ENCODE peak calls at places on chromosomes 4 and X, in ten cellular contexts. One of them, this sample, is unnamed.

GRCh38 chr4:159117968-159118367 is 15.1 kb downstream of the RAPGEF2 start:
- DNase-seq in GM23338: no peak
- DNase-seq in fibroblast of lung: no peak
- DNase-seq in WERI-Rb-1: no peak
- DNase-seq in right lobe of liver: no peak
- DNase-seq in CD8-positive, alpha-beta T cell: no peak
- DNase-seq in osteocyte: no peak
- DNase-seq in H9: no peak
- DNase-seq in progenitor cell of endocrine pancreas: no peak
- DNase-seq in hepatocyte: no peak
- DNase-seq in this sample: no peak

GRCh38 chr4:33831667-33832066 is 2412.6 kb downstream of the ARAP2 start:
- DNase-seq in GM23338: no peak
- DNase-seq in fibroblast of lung: peak; percentile 70
- DNase-seq in WERI-Rb-1: no peak
- DNase-seq in right lobe of liver: no peak
- DNase-seq in CD8-positive, alpha-beta T cell: no peak
- DNase-seq in osteocyte: no peak
- DNase-seq in H9: no peak
- DNase-seq in progenitor cell of endocrine pancreas: no peak
- DNase-seq in hepatocyte: no peak
- DNase-seq in this sample: no peak

GRCh38 chr4:8837181-8837811 is 34.3 kb downstream of the HMX1 start:
- DNase-seq in GM23338: peak; percentile 43
- DNase-seq in fibroblast of lung: no peak
- DNase-seq in WERI-Rb-1: peak; percentile 8
- DNase-seq in right lobe of liver: no peak
- DNase-seq in CD8-positive, alpha-beta T cell: no peak
- DNase-seq in osteocyte: peak; percentile 59
- DNase-seq in H9: peak; percentile 34
- DNase-seq in progenitor cell of endocrine pancreas: no peak
- DNase-seq in hepatocyte: no peak
- DNase-seq in this sample: no peak

GRCh38 chr4:120773641-120774040 is 148.9 kb downstream of the PRDM5 start:
- DNase-seq in GM23338: no peak
- DNase-seq in fibroblast of lung: no peak
- DNase-seq in WERI-Rb-1: no peak
- DNase-seq in right lobe of liver: no peak
- DNase-seq in CD8-positive, alpha-beta T cell: no peak
- DNase-seq in osteocyte: no peak
- DNase-seq in H9: no peak
- DNase-seq in progenitor cell of endocrine pancreas: no peak
- DNase-seq in hepatocyte: no peak
- DNase-seq in this sample: no peak

GRCh38 chr4:140851032-140851636 is 94.9 kb upstream of the TBC1D9 start:
- DNase-seq in GM23338: peak; percentile 84
- DNase-seq in fibroblast of lung: peak; percentile 43
- DNase-seq in WERI-Rb-1: peak; percentile 51
- DNase-seq in right lobe of liver: no peak
- DNase-seq in CD8-positive, alpha-beta T cell: no peak
- DNase-seq in osteocyte: no peak
- DNase-seq in H9: no peak
- DNase-seq in progenitor cell of endocrine pancreas: peak; percentile 47
- DNase-seq in hepatocyte: peak; percentile 80
- DNase-seq in this sample: peak; percentile 64

GRCh38 chrX:39762266-39762841 is 335.4 kb downstream of the BCOR start:
- DNase-seq in GM23338: no peak
- DNase-seq in fibroblast of lung: peak; percentile 90
- DNase-seq in WERI-Rb-1: no peak
- DNase-seq in right lobe of liver: no peak
- DNase-seq in CD8-positive, alpha-beta T cell: no peak
- DNase-seq in osteocyte: no peak
- DNase-seq in H9: no peak
- DNase-seq in progenitor cell of endocrine pancreas: no peak
- DNase-seq in hepatocyte: peak; percentile 49
- DNase-seq in this sample: peak; percentile 36

GRCh38 chr4:104451573-104451972 is 43.1 kb downstream of the CXXC4 start:
- DNase-seq in GM23338: peak; percentile 55
- DNase-seq in fibroblast of lung: peak; percentile 33
- DNase-seq in WERI-Rb-1: peak; percentile 18
- DNase-seq in right lobe of liver: no peak
- DNase-seq in CD8-positive, alpha-beta T cell: no peak
- DNase-seq in osteocyte: no peak
- DNase-seq in H9: no peak
- DNase-seq in progenitor cell of endocrine pancreas: no peak
- DNase-seq in hepatocyte: peak; percentile 40
- DNase-seq in this sample: no peak

GRCh38 chr4:145178740-145179139 is 1.6 kb downstream of the OTUD4 start:
- DNase-seq in GM23338: no peak
- DNase-seq in fibroblast of lung: no peak
- DNase-seq in WERI-Rb-1: no peak
- DNase-seq in right lobe of liver: no peak
- DNase-seq in CD8-positive, alpha-beta T cell: no peak
- DNase-seq in osteocyte: no peak
- DNase-seq in H9: no peak
- DNase-seq in progenitor cell of endocrine pancreas: no peak
- DNase-seq in hepatocyte: no peak
- DNase-seq in this sample: no peak

GRCh38 chr4:122992111-122992510 is 69.7 kb upstream of the NUDT6 start:
- DNase-seq in GM23338: no peak
- DNase-seq in fibroblast of lung: peak; percentile 27
- DNase-seq in WERI-Rb-1: no peak
- DNase-seq in right lobe of liver: no peak
- DNase-seq in CD8-positive, alpha-beta T cell: no peak
- DNase-seq in osteocyte: no peak
- DNase-seq in H9: no peak
- DNase-seq in progenitor cell of endocrine pancreas: no peak
- DNase-seq in hepatocyte: no peak
- DNase-seq in this sample: no peak

GRCh38 chr4:118936406-118936805 is 47.8 kb downstream of the SYNPO2 start:
- DNase-seq in GM23338: no peak
- DNase-seq in fibroblast of lung: no peak
- DNase-seq in WERI-Rb-1: no peak
- DNase-seq in right lobe of liver: no peak
- DNase-seq in CD8-positive, alpha-beta T cell: no peak
- DNase-seq in osteocyte: no peak
- DNase-seq in H9: no peak
- DNase-seq in progenitor cell of endocrine pancreas: no peak
- DNase-seq in hepatocyte: no peak
- DNase-seq in this sample: no peak

GRCh38 chrX:123764967-123765871 is 32.4 kb upstream of the THOC2 start:
- DNase-seq in GM23338: peak; percentile 91
- DNase-seq in fibroblast of lung: peak; percentile 88
- DNase-seq in WERI-Rb-1: peak; percentile 91
- DNase-seq in right lobe of liver: peak; percentile 85
- DNase-seq in CD8-positive, alpha-beta T cell: peak; percentile 57
- DNase-seq in osteocyte: peak; percentile 91
- DNase-seq in H9: peak; percentile 88
- DNase-seq in progenitor cell of endocrine pancreas: peak; percentile 35
- DNase-seq in hepatocyte: peak; percentile 92
- DNase-seq in this sample: peak; percentile 87

GRCh38 chr4:173231916-173232315 is 63.3 kb downstream of the GALNT7 start:
- DNase-seq in GM23338: no peak
- DNase-seq in fibroblast of lung: peak; percentile 26
- DNase-seq in WERI-Rb-1: no peak
- DNase-seq in right lobe of liver: no peak
- DNase-seq in CD8-positive, alpha-beta T cell: no peak
- DNase-seq in osteocyte: no peak
- DNase-seq in H9: no peak
- DNase-seq in progenitor cell of endocrine pancreas: no peak
- DNase-seq in hepatocyte: peak; percentile 24
- DNase-seq in this sample: no peak

GRCh38 chr4:128228778-128229457 is 58.7 kb downstream of the PGRMC2 start:
- DNase-seq in GM23338: no peak
- DNase-seq in fibroblast of lung: no peak
- DNase-seq in WERI-Rb-1: peak; percentile 82
- DNase-seq in right lobe of liver: no peak
- DNase-seq in CD8-positive, alpha-beta T cell: no peak
- DNase-seq in osteocyte: no peak
- DNase-seq in H9: no peak
- DNase-seq in progenitor cell of endocrine pancreas: no peak
- DNase-seq in hepatocyte: no peak
- DNase-seq in this sample: no peak

GRCh38 chrX:29431895-29432294 is 783.5 kb upstream of the MAGEB2 start:
- DNase-seq in GM23338: no peak
- DNase-seq in fibroblast of lung: peak; percentile 23
- DNase-seq in WERI-Rb-1: no peak
- DNase-seq in right lobe of liver: no peak
- DNase-seq in CD8-positive, alpha-beta T cell: no peak
- DNase-seq in osteocyte: no peak
- DNase-seq in H9: no peak
- DNase-seq in progenitor cell of endocrine pancreas: no peak
- DNase-seq in hepatocyte: no peak
- DNase-seq in this sample: no peak

GRCh38 chr4:8791609-8792008 is 80.0 kb downstream of the HMX1 start:
- DNase-seq in GM23338: no peak
- DNase-seq in fibroblast of lung: no peak
- DNase-seq in WERI-Rb-1: no peak
- DNase-seq in right lobe of liver: no peak
- DNase-seq in CD8-positive, alpha-beta T cell: no peak
- DNase-seq in osteocyte: no peak
- DNase-seq in H9: no peak
- DNase-seq in progenitor cell of endocrine pancreas: no peak
- DNase-seq in hepatocyte: no peak
- DNase-seq in this sample: no peak

GRCh38 chr4:56821394-56822263 is at the start of gene SPINK2:
- DNase-seq in GM23338: peak; percentile 93
- DNase-seq in fibroblast of lung: no peak
- DNase-seq in WERI-Rb-1: peak; percentile 64
- DNase-seq in right lobe of liver: peak; percentile 57
- DNase-seq in CD8-positive, alpha-beta T cell: peak; percentile 83
- DNase-seq in osteocyte: no peak
- DNase-seq in H9: peak; percentile 95
- DNase-seq in progenitor cell of endocrine pancreas: peak; percentile 47
- DNase-seq in hepatocyte: peak; percentile 74
- DNase-seq in this sample: peak; percentile 45

GRCh38 chrX:30085571-30085970 is 129.8 kb upstream of the MAGEB2 start:
- DNase-seq in GM23338: no peak
- DNase-seq in fibroblast of lung: no peak
- DNase-seq in WERI-Rb-1: no peak
- DNase-seq in right lobe of liver: no peak
- DNase-seq in CD8-positive, alpha-beta T cell: no peak
- DNase-seq in osteocyte: no peak
- DNase-seq in H9: no peak
- DNase-seq in progenitor cell of endocrine pancreas: no peak
- DNase-seq in hepatocyte: no peak
- DNase-seq in this sample: no peak

GRCh38 chr4:8403173-8403753 is 37.3 kb downstream of the ACOX3 start:
- DNase-seq in GM23338: peak; percentile 90
- DNase-seq in fibroblast of lung: peak; percentile 61
- DNase-seq in WERI-Rb-1: peak; percentile 82
- DNase-seq in right lobe of liver: peak; percentile 83
- DNase-seq in CD8-positive, alpha-beta T cell: peak; percentile 61
- DNase-seq in osteocyte: peak; percentile 93
- DNase-seq in H9: peak; percentile 77
- DNase-seq in progenitor cell of endocrine pancreas: peak; percentile 74
- DNase-seq in hepatocyte: peak; percentile 92
- DNase-seq in this sample: peak; percentile 92

GRCh38 chrX:96861661-96862060 is 22.0 kb upstream of the RPA4 start:
- DNase-seq in GM23338: no peak
- DNase-seq in fibroblast of lung: no peak
- DNase-seq in WERI-Rb-1: no peak
- DNase-seq in right lobe of liver: no peak
- DNase-seq in CD8-positive, alpha-beta T cell: no peak
- DNase-seq in osteocyte: no peak
- DNase-seq in H9: no peak
- DNase-seq in progenitor cell of endocrine pancreas: no peak
- DNase-seq in hepatocyte: no peak
- DNase-seq in this sample: no peak
- TF ChIP-seq CTCF in GM23338: no peak
- TF ChIP-seq CTCF in fibroblast of lung: no peak
- TF ChIP-seq CTCF in WERI-Rb-1: no peak
- TF ChIP-seq CTCF in right lobe of liver: no peak
- TF ChIP-seq CTCF in CD8-positive, alpha-beta T cell: no peak
- TF ChIP-seq CTCF in osteocyte: no peak
- TF ChIP-seq CTCF in H9: no peak
- TF ChIP-seq CTCF in progenitor cell of endocrine pancreas: no peak
- TF ChIP-seq CTCF in hepatocyte: no peak
- TF ChIP-seq CTCF in this sample: no peak

DNA sequence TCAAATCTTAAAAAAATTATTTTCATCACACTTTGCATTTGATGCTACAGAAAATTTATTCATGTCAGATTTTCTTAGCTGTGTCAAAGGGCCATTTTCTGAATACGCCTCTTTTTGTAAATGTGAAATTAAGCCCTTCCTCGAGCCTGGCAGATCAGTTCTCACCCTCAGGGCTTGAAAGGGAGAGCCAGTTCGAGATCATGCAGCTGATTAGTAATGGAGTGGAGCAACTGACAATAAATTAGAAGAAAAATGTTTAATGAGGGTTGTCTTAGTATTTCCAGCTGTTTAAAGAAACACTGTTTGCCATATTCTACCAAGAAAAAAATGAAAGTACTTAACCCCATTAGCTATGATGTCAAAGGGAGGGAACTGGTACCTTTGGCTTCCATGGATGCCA is 28.7 kb downstream of the CC2D2A start:
- DNase-seq in GM23338: no peak
- DNase-seq in fibroblast of lung: no peak
- DNase-seq in WERI-Rb-1: no peak
- DNase-seq in right lobe of liver: no peak
- DNase-seq in CD8-positive, alpha-beta T cell: no peak
- DNase-seq in osteocyte: no peak
- DNase-seq in H9: no peak
- DNase-seq in progenitor cell of endocrine pancreas: no peak
- DNase-seq in hepatocyte: no peak
- DNase-seq in this sample: peak; percentile 30
- TF ChIP-seq CTCF in GM23338: no peak
- TF ChIP-seq CTCF in fibroblast of lung: no peak
- TF ChIP-seq CTCF in WERI-Rb-1: no peak
- TF ChIP-seq CTCF in right lobe of liver: no peak
- TF ChIP-seq CTCF in CD8-positive, alpha-beta T cell: no peak
- TF ChIP-seq CTCF in osteocyte: no peak
- TF ChIP-seq CTCF in H9: no peak
- TF ChIP-seq CTCF in progenitor cell of endocrine pancreas: no peak
- TF ChIP-seq CTCF in hepatocyte: no peak
- TF ChIP-seq CTCF in this sample: no peak

GRCh38 chr4:155025762-155026457 is 182.5 kb upstream of the NPY2R start:
- DNase-seq in GM23338: peak; percentile 96
- DNase-seq in fibroblast of lung: peak; percentile 13
- DNase-seq in WERI-Rb-1: peak; percentile 73
- DNase-seq in right lobe of liver: no peak
- DNase-seq in CD8-positive, alpha-beta T cell: no peak
- DNase-seq in osteocyte: no peak
- DNase-seq in H9: peak; percentile 79
- DNase-seq in progenitor cell of endocrine pancreas: peak; percentile 43
- DNase-seq in hepatocyte: peak; percentile 76
- DNase-seq in this sample: peak; percentile 46
- TF ChIP-seq CTCF in GM23338: peak; percentile 93
- TF ChIP-seq CTCF in fibroblast of lung: peak; percentile 54
- TF ChIP-seq CTCF in WERI-Rb-1: peak; percentile 61
- TF ChIP-seq CTCF in right lobe of liver: peak; percentile 62
- TF ChIP-seq CTCF in CD8-positive, alpha-beta T cell: no peak
- TF ChIP-seq CTCF in osteocyte: peak; percentile 46
- TF ChIP-seq CTCF in H9: peak; percentile 93
- TF ChIP-seq CTCF in progenitor cell of endocrine pancreas: peak; percentile 80
- TF ChIP-seq CTCF in hepatocyte: peak; percentile 61
- TF ChIP-seq CTCF in this sample: peak; percentile 53

GRCh38 chr4:6892909-6893202 is 16.8 kb upstream of the TBC1D14 start:
- DNase-seq in GM23338: no peak
- DNase-seq in fibroblast of lung: no peak
- DNase-seq in WERI-Rb-1: no peak
- DNase-seq in right lobe of liver: no peak
- DNase-seq in CD8-positive, alpha-beta T cell: no peak
- DNase-seq in osteocyte: no peak
- DNase-seq in H9: no peak
- DNase-seq in progenitor cell of endocrine pancreas: no peak
- DNase-seq in hepatocyte: no peak
- DNase-seq in this sample: no peak
- TF ChIP-seq CTCF in GM23338: no peak
- TF ChIP-seq CTCF in fibroblast of lung: no peak
- TF ChIP-seq CTCF in WERI-Rb-1: no peak
- TF ChIP-seq CTCF in right lobe of liver: no peak
- TF ChIP-seq CTCF in CD8-positive, alpha-beta T cell: no peak
- TF ChIP-seq CTCF in osteocyte: no peak
- TF ChIP-seq CTCF in H9: no peak
- TF ChIP-seq CTCF in progenitor cell of endocrine pancreas: no peak
- TF ChIP-seq CTCF in hepatocyte: no peak
- TF ChIP-seq CTCF in this sample: no peak

This sample was measured in BE2C.